ENCODE peak calls at places on chromosomes 12 and 14, in nine cellular contexts. O, B, M, V, L, T, C, N and S are unnamed samples.

GRCh38 chr12:120692524-120693033 is 5.6 kb downstream of the MLEC start:
- DNase-seq in V (no peak), T (peak; percentile 15), N (peak; percentile 51), L (no peak), C (no peak), O (no peak), B (no peak), M (no peak), S (no peak)

GRCh38 chr14:39491134-39491541 is 58.9 kb upstream of the FBXO33 start:
- DNase-seq in T (no peak), V (no peak), L (peak; percentile 12), M (no peak), O (no peak), B (no peak), C (no peak), N (peak; percentile 55), S (peak; percentile 30)

GRCh38 chr14:87000071-87000470 is 992.9 kb downstream of the GALC start:
- DNase-seq in C (no peak), B (no peak), M (no peak), T (no peak), L (no peak), V (no peak), O (no peak), N (no peak), S (no peak)

GRCh38 chr12:109772622-109773321 is 59.1 kb downstream of the FAM222A start:
- DNase-seq in B (no peak), T (no peak), C (peak; percentile 30), O (no peak), V (no peak), M (peak; percentile 35), N (no peak), L (no peak), S (no peak)

GRCh38 chr14:73663548-73664212 is 18.9 kb downstream of the DNAL1 start:
- DNase-seq in N (no peak), T (no peak), V (no peak), C (no peak), M (no peak), O (no peak), L (no peak), B (no peak), S (no peak)

GRCh38 chr14:74358176-74358829 is 10.0 kb downstream of the VRTN start:
- DNase-seq in L (no peak), M (no peak), V (no peak), T (no peak), N (no peak), B (no peak), O (no peak), C (no peak), S (no peak)

GRCh38 chr12:25759752-25760151 is 198.7 kb upstream of the RASSF8 start:
- DNase-seq in B (no peak), T (no peak), C (no peak), V (no peak), L (no peak), N (no peak), O (no peak), M (no peak), S (peak; percentile 3)

GRCh38 chr14:74605531-74606223 is 6.4 kb downstream of the LTBP2 start:
- DNase-seq in M (no peak), C (no peak), B (no peak), N (peak; percentile 41), V (no peak), O (no peak), T (no peak), L (no peak), S (no peak)

GRCh38 chr12:115504241-115504941 is 773.1 kb downstream of the MED13L start:
- DNase-seq in N (no peak), C (no peak), O (no peak), B (no peak), V (no peak), M (no peak), T (no peak), L (no peak), S (no peak)

GRCh38 chr12:27237790-27238771 is 6.0 kb upstream of the STK38L start:
- DNase-seq in M (no peak), L (peak; percentile 18), N (peak; percentile 25), C (no peak), T (no peak), B (no peak), O (no peak), V (no peak), S (peak; percentile 33)

GRCh38 chr12:108691995-108692808 is 39.1 kb downstream of the CORO1C start:
- DNase-seq in N (no peak), B (no peak), C (peak; percentile 76), V (peak; percentile 30), M (peak; percentile 62), T (no peak), L (no peak), O (no peak), S (no peak)

GRCh38 chr12:47561746-47562145 is 144.1 kb downstream of the RPAP3 start:
- DNase-seq in O (no peak), N (peak; percentile 13), M (no peak), C (no peak), T (no peak), V (no peak), L (no peak), B (peak; percentile 66), S (no peak)

GRCh38 chr14:105271224-105271890 is 23.0 kb downstream of the BTBD6 start:
- DNase-seq in L (no peak), C (no peak), V (no peak), T (peak; percentile 98), B (no peak), O (no peak), M (no peak), N (no peak), S (no peak)
- TF ChIP-seq CTCF in L (no peak), C (no peak), V (no peak), T (no peak), B (no peak), O (no peak), M (peak; percentile 17), N (no peak), S (no peak)

DNA sequence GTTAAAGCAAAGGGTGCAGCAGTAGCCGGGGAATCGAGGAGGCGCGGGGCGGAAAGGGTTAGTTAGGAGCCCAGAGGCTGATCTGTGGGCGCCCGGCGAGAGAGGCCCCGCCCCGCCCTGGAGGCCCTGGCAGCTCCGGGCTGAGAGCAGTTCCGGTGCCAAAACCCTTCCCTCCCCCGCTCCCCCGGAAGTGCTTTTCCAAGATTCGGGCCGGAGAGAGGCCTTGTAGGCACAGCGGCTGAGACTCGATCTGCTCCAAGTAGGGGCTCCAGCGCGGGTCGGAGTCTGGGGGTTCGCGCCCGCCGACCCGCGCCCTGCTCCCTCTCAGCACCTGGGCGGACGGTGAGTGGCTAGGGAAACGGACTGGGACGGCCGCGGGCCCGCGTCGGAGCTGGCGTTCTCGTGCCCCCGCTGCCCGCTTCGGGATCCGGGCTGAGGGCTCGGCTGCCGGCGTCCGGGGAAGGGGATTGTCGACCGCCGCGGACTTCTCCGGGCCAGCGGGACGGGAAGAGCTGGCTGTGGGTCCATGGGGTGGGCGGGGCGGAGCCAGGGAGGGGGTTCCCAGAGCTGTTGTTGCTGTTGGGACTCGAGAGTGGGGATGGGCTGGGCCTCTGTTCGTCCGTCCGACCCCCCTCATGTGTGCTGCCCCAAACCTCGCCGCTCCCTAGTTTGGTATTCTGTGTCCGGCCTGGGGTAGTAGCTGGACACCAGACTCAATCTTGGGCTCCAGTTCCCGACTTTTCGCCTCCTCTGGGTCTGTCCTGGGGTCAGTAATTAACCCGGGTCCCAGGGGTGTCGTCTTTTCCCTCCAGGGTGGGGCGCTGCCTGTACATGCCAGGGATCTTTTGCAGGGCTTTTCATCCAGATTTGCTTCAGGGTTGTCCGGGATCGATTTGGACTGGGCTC is at the start of gene FRS2:
- DNase-seq in T (peak; percentile 92), M (peak; percentile 97), C (peak; percentile 95), B (peak; percentile 85), V (peak; percentile 95), N (peak; percentile 86), O (peak; percentile 81), L (peak; percentile 88), S (peak; percentile 85)
- TF ChIP-seq CTCF in T (no peak), M (peak; percentile 48), C (no peak), B (peak; percentile 24), V (no peak), N (peak; percentile 34), O (no peak), L (peak; percentile 70), S (peak; percentile 71)

DNA sequence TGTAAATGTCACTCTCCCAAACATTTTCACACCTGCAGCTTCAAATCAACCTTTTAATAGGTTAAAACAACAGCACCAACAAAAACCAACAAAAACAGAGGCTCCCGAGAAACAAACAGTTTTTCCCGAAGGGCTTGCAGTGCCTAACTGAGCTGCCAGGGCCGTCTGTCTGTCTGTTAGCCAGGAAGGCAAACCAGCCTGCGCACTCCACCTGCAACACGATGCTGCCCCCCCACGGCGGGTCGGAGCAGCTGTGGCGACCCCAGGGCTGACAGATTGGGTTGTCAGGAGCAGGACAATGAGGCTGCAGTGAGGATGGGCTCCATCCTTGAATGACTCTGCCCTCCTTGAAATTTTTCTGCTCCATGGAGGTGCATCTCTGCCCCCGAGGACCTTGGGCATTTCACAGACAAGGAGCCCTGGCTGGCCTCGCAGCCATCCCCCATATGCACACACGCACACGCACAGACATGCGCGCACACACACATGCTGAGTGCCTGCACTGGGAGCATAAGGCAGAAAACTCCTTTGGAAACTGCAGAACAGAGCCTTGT is 2.6 kb downstream of the RTL1 start:
- DNase-seq in M (peak; percentile 39), B (no peak), O (no peak), V (peak; percentile 64), T (peak; percentile 67), L (no peak), N (no peak), C (peak; percentile 66), S (no peak)
- TF ChIP-seq CTCF in M (peak; percentile 41), B (no peak), O (no peak), V (no peak), T (no peak), L (peak; percentile 48), N (peak; percentile 14), C (no peak), S (no peak)

GRCh38 chr12:68113644-68114043 is 45.9 kb downstream of the IFNG start:
- DNase-seq in T (peak; percentile 10), O (peak; percentile 14), L (no peak), N (no peak), B (no peak), M (no peak), V (peak; percentile 29), C (no peak), S (no peak)
- TF ChIP-seq CTCF in T (no peak), O (peak; percentile 43), L (peak; percentile 55), N (peak; percentile 32), B (peak; percentile 44), M (no peak), V (no peak), C (no peak), S (peak; percentile 46)

GRCh38 chr12:49733219-49734017 is 7.9 kb upstream of the TMBIM6 start:
- DNase-seq in M (no peak), V (no peak), T (no peak), L (no peak), C (no peak), N (no peak), O (no peak), B (no peak), S (no peak)
- TF ChIP-seq CTCF in M (no peak), V (no peak), T (no peak), L (peak; percentile 8), C (no peak), N (no peak), O (no peak), B (no peak), S (peak; percentile 29)

DNA sequence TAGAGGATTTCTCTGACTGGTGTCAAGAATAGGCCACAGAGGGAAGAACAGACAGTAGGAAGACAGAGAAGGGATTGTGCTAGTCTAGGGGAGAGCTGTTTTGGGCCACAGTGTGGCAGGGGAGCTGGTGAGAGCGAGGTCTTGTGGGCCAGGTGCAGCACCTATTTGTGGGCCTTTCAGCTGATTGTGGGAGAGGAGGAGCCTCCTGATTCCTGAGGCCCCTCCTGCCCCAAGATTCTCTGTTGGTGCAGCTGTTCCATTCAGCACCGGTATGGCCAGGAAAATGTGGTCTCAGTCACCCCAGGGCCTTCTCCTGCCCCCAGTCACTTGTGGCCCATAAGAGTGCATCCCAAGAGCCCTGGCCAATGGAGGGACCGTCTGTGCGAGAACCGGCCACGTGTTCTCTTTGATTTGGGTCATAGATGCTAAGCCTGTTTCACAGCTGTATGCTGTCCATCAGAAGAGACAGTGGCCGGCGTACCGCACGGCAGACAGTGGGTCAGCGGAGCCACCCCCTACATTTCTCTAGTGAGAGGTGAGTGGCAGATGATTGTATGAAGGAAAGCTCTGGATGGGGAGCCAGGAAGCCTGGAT is 27.7 kb downstream of the TPCN1 start:
- DNase-seq in N (no peak), M (no peak), B (no peak), C (no peak), T (peak; percentile 53), O (no peak), V (no peak), L (no peak), S (no peak)
- TF ChIP-seq CTCF in N (no peak), M (no peak), B (no peak), C (no peak), T (no peak), O (no peak), V (no peak), L (no peak), S (no peak)